ENCODE peak calls at places on chromosomes 13 and 19, in ten cellular contexts. H is neural progenitor cell, X is spleen, R is fibroblast of mammary gland, F is endodermal cell, C is ascending aorta, Y is left lung, A is AG04450, G is left ventricle myocardium inferior, D is kidney epithelial cell. E is an unnamed sample.

GRCh38 chr19:16067205-16067938 is 8.9 kb upstream of the TPM4 start:
- DNase-seq in H (no peak), X (peak; percentile 83), R (peak; percentile 90), F (no peak), C (peak; percentile 67), Y (peak; percentile 89), A (peak; percentile 82), G (no peak), D (no peak), E (peak; percentile 69)

GRCh38 chr19:46217476-46217875 is 12.1 kb upstream of the IGFL1 start:
- DNase-seq in H (no peak), X (no peak), R (no peak), F (no peak), C (no peak), Y (no peak), A (no peak), G (no peak), D (no peak), E (no peak)

GRCh38 chr13:24539500-24540165 is 27.1 kb upstream of the PARP4 start:
- DNase-seq in H (no peak), X (no peak), R (no peak), F (no peak), C (no peak), Y (peak; percentile 57), A (no peak), G (no peak), D (no peak), E (no peak)

GRCh38 chr19:3479819-3480215 is 508 bp downstream of the SMIM24 start:
- DNase-seq in H (no peak), X (no peak), R (no peak), F (peak; percentile 76), C (no peak), Y (no peak), A (no peak), G (no peak), D (no peak), E (no peak)

GRCh38 chr19:18091217-18091608 is 4.5 kb upstream of the IL12RB1 start:
- DNase-seq in H (no peak), X (peak; percentile 96), R (no peak), F (no peak), C (peak; percentile 52), Y (peak; percentile 91), A (no peak), G (peak; percentile 52), D (no peak), E (no peak)

GRCh38 chr13:106133025-106133424 is 402.4 kb downstream of the EFNB2 start:
- DNase-seq in H (no peak), X (no peak), R (peak; percentile 74), F (no peak), C (no peak), Y (no peak), A (peak; percentile 23), G (no peak), D (no peak), E (peak; percentile 76)

GRCh38 chr19:5078179-5078578 is 109.3 kb downstream of the KDM4B start:
- DNase-seq in H (no peak), X (no peak), R (no peak), F (no peak), C (no peak), Y (no peak), A (no peak), G (no peak), D (no peak), E (no peak)

GRCh38 chr19:49881672-49882394 is 4.3 kb downstream of the TBC1D17 start:
- DNase-seq in H (peak; percentile 41), X (no peak), R (peak; percentile 40), F (peak; percentile 85), C (no peak), Y (peak; percentile 74), A (no peak), G (no peak), D (no peak), E (no peak)

GRCh38 chr19:52170304-52170703 is 1.1 kb downstream of the ZNF836 start:
- DNase-seq in H (no peak), X (no peak), R (no peak), F (peak; percentile 57), C (no peak), Y (no peak), A (no peak), G (no peak), D (no peak), E (no peak)

GRCh38 chr19:52176574-52176973 is 5.2 kb upstream of the ZNF836 start:
- DNase-seq in H (peak; percentile 29), X (no peak), R (no peak), F (peak; percentile 74), C (no peak), Y (no peak), A (no peak), G (no peak), D (no peak), E (no peak)

GRCh38 chr19:52172347-52172746 is 926 bp upstream of the ZNF836 start:
- DNase-seq in H (no peak), X (no peak), R (no peak), F (no peak), C (no peak), Y (no peak), A (no peak), G (no peak), D (no peak), E (no peak)

GRCh38 chr19:52171321-52172169 is at the start of gene ZNF836:
- DNase-seq in H (peak; percentile 92), X (peak; percentile 96), R (peak; percentile 64), F (peak; percentile 96), C (peak; percentile 53), Y (peak; percentile 98), A (no peak), G (peak; percentile 92), D (no peak), E (no peak)

DNA sequence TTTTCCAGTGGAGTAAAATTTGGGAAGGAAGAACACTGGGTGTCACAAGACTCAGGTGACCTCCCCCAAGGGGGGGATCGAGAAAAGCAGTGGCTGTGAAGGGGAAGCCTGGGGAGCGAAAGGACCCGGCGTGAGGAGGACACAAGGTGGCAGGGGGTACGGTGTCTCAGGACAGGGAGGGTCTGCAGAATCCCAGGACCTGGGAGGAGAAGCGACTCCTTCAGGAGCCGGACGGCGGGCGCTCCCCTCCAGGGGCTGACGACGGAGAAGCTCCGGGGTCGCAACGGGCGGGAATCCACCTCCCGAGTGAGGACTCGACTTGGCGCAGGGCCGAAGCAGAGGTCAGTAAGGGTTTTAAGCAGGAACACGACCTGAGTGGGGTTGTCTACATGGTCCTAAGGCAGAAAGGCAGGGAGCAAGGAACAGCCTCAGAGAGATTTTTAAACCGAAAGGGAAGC is 529 bp downstream of the ZNF836 start:
- DNase-seq in H (peak; percentile 57), X (peak; percentile 84), R (no peak), F (peak; percentile 72), C (no peak), Y (peak; percentile 84), A (no peak), G (peak; percentile 20), D (no peak), E (no peak)
- H3K4me3 ChIP-seq in H (peak overlapping the region; percentile 80), X (peak overlapping the region; percentile 58), R (peak overlapping the region; percentile 98), F (peak overlapping the region; percentile 100), C (peak overlapping the region; percentile 76), Y (peak overlapping the region; percentile 59), A (peak overlapping the region; percentile 73), G (peak overlapping the region; percentile 95), D (peak overlapping the region; percentile 92), E (peak overlapping the region; percentile 50)

GRCh38 chr19:35868172-35868822 is at the start of gene APLP1:
- DNase-seq in H (peak; percentile 92), X (peak; percentile 88), R (no peak), F (peak; percentile 86), C (no peak), Y (peak; percentile 92), A (no peak), G (peak; percentile 74), D (no peak), E (no peak)

GRCh38 chr19:35868823-35869326 is 501 bp downstream of the APLP1 start:
- DNase-seq in H (no peak), X (no peak), R (no peak), F (no peak), C (no peak), Y (no peak), A (no peak), G (no peak), D (no peak), E (no peak)

GRCh38 chr19:35870798-35871197 is 2.4 kb downstream of the APLP1 start:
- DNase-seq in H (no peak), X (no peak), R (no peak), F (peak; percentile 57), C (no peak), Y (peak; percentile 53), A (no peak), G (no peak), D (no peak), E (no peak)

GRCh38 chr19:35871611-35872010 is 3.2 kb downstream of the APLP1 start:
- DNase-seq in H (no peak), X (no peak), R (no peak), F (no peak), C (no peak), Y (peak; percentile 48), A (no peak), G (no peak), D (no peak), E (no peak)

DNA sequence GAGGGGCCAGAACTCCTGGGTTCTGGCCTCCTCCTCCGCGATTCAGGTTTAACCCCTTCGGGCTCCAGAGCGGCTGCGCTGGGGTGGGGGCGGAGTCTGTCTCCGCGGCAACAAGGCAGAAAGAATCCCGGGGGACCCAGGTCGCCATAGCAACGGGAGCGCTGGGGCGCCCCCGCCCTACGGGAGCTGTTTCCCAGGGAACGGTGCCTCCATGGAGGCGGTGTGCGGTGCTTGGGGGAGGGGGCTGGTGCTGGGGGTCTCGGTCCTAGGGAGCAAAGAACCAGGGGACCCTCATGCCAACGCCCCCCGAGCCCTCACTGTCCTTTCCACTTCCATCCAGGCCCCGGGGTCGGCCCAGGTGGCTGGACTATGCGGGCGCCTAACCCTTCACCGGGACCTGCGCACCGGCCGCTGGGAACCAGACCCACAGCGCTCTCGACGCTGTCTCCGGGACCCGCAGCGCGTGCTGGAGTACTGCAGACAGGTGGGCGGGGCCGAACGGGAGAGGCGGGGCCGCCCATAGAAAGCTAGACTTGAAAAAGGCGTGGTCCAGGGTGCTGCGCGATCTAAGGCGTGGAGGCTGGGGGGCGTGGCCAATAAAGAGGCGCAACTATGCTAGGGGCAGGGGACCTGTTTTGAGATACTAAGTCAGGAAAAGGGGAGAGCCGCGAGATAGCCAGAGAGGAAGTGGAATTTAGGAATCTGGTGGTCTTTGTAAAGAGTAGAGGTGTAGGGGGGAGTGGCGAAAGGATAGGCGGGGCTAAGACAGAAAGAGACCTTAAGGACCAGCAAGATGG is 1.2 kb downstream of the APLP1 start:
- DNase-seq in H (peak; percentile 99), X (peak; percentile 84), R (peak; percentile 54), F (peak; percentile 98), C (peak; percentile 17), Y (peak; percentile 89), A (no peak), G (peak; percentile 67), D (peak; percentile 16), E (no peak)
- TF ChIP-seq CTCF in H (no peak), X (no peak), R (no peak), F (no peak), C (no peak), Y (no peak), A (no peak), G (no peak), D (no peak), E (no peak)

GRCh38 chr13:48591889-48592725 is 59.2 kb upstream of the RCBTB2 start:
- DNase-seq in H (no peak), X (no peak), R (no peak), F (no peak), C (no peak), Y (no peak), A (no peak), G (no peak), D (no peak), E (no peak)

GRCh38 chr13:48595330-48596127 is 58.2 kb upstream of the CYSLTR2 start:
- DNase-seq in H (peak; percentile 45), X (no peak), R (peak; percentile 74), F (peak; percentile 83), C (no peak), Y (no peak), A (peak; percentile 26), G (peak; percentile 49), D (peak; percentile 29), E (peak; percentile 37)

GRCh38 chr13:48594080-48594815 is 59.5 kb upstream of the CYSLTR2 start:
- DNase-seq in H (peak; percentile 43), X (no peak), R (no peak), F (peak; percentile 61), C (no peak), Y (no peak), A (no peak), G (no peak), D (no peak), E (no peak)

GRCh38 chr13:48596128-48596429 is 57.6 kb upstream of the CYSLTR2 start:
- DNase-seq in H (no peak), X (no peak), R (no peak), F (no peak), C (no peak), Y (no peak), A (no peak), G (no peak), D (no peak), E (no peak)

DNA sequence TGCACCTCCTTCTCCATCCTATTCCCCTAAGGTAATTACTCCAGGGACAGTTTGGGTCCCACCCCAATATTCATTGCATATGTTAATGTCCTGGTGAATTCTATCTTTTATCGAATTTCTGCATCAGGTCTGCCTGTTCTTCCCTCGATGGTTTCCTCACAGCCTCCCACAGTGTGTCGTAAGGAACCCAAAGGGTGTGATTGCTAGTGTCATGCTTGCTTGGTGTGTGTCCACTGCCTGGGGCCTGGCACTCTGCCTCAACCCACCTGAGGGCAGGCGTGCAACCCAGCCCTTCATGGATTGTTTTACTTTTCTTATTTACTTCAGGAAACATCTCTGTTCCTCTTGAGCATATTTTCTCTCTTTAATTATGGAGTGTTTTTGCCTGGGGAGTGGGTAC is 60.2 kb upstream of the CYSLTR2 start:
- DNase-seq in H (no peak), X (no peak), R (no peak), F (no peak), C (no peak), Y (no peak), A (no peak), G (no peak), D (no peak), E (no peak)
- H3K4me3 ChIP-seq in H (no peak overlapping the region), X (no peak overlapping the region), R (no peak overlapping the region), F (no peak overlapping the region), C (no peak overlapping the region), Y (no peak overlapping the region), A (no peak overlapping the region), G (no peak overlapping the region), D (no peak overlapping the region), E (no peak overlapping the region)

GRCh38 chr13:76886292-76887061 is at the start of gene KCTD12:
- DNase-seq in H (peak; percentile 93), X (peak; percentile 96), R (peak; percentile 78), F (peak; percentile 87), C (peak; percentile 64), Y (peak; percentile 98), A (no peak), G (peak; percentile 93), D (no peak), E (no peak)
- TF ChIP-seq CTCF in H (peak; percentile 51), X (no peak), R (no peak), F (peak; percentile 62), C (no peak), Y (no peak), A (peak; percentile 19), G (peak; percentile 56), D (no peak), E (peak; percentile 23)

E was measured in AG09309.